ENCODE peak calls at places on chromosomes 16 and 17, in eight cellular contexts. One of them, this sample, is unnamed.
A peak's percentile ranks its signal among the peaks of the same experiment; 100 is the strongest.

GRCh38 chr17:66885417-66885816 is 50.5 kb downstream of the CACNG5 start:
- DNase-seq in neural progenitor cell: no peak
- DNase-seq in ovary: no peak
- DNase-seq in heart right ventricle: no peak
- DNase-seq in esophagus squamous epithelium: no peak
- DNase-seq in left lung: no peak
- DNase-seq in cardiac muscle cell: no peak
- DNase-seq in MM.1S: no peak
- DNase-seq in this sample: no peak

GRCh38 chr16:89761304-89761922 is 40.1 kb downstream of the ZNF276 start:
- DNase-seq in neural progenitor cell: no peak
- DNase-seq in ovary: no peak
- DNase-seq in heart right ventricle: no peak
- DNase-seq in esophagus squamous epithelium: no peak
- DNase-seq in left lung: no peak
- DNase-seq in cardiac muscle cell: no peak
- DNase-seq in MM.1S: peak; percentile 26
- DNase-seq in this sample: no peak

GRCh38 chr16:77462894-77463293 is 28.1 kb upstream of the ADAMTS18 start:
- DNase-seq in neural progenitor cell: no peak
- DNase-seq in ovary: no peak
- DNase-seq in heart right ventricle: no peak
- DNase-seq in esophagus squamous epithelium: no peak
- DNase-seq in left lung: no peak
- DNase-seq in cardiac muscle cell: no peak
- DNase-seq in MM.1S: no peak
- DNase-seq in this sample: no peak

GRCh38 chr17:64741924-64742670 is 80.0 kb upstream of the SMURF2 start:
- DNase-seq in neural progenitor cell: no peak
- DNase-seq in ovary: peak; percentile 34
- DNase-seq in heart right ventricle: peak; percentile 56
- DNase-seq in esophagus squamous epithelium: no peak
- DNase-seq in left lung: no peak
- DNase-seq in cardiac muscle cell: peak; percentile 66
- DNase-seq in MM.1S: no peak
- DNase-seq in this sample: no peak

GRCh38 chr17:491086-492014 is 138.7 kb upstream of the RPH3AL start:
- DNase-seq in neural progenitor cell: peak; percentile 86
- DNase-seq in ovary: peak; percentile 72
- DNase-seq in heart right ventricle: peak; percentile 43
- DNase-seq in esophagus squamous epithelium: no peak
- DNase-seq in left lung: peak; percentile 59
- DNase-seq in cardiac muscle cell: peak; percentile 73
- DNase-seq in MM.1S: no peak
- DNase-seq in this sample: peak; percentile 73

GRCh38 chr16:48720266-48720665 is 110.3 kb upstream of the N4BP1 start:
- DNase-seq in neural progenitor cell: peak; percentile 87
- DNase-seq in ovary: no peak
- DNase-seq in heart right ventricle: peak; percentile 7
- DNase-seq in esophagus squamous epithelium: no peak
- DNase-seq in left lung: no peak
- DNase-seq in cardiac muscle cell: no peak
- DNase-seq in MM.1S: peak; percentile 16
- DNase-seq in this sample: no peak

GRCh38 chr17:14048169-14048568 is 21.1 kb upstream of the COX10 start:
- DNase-seq in neural progenitor cell: peak; percentile 31
- DNase-seq in ovary: no peak
- DNase-seq in heart right ventricle: no peak
- DNase-seq in esophagus squamous epithelium: no peak
- DNase-seq in left lung: no peak
- DNase-seq in cardiac muscle cell: no peak
- DNase-seq in MM.1S: no peak
- DNase-seq in this sample: no peak

GRCh38 chr16:89037261-89038152 is 56.1 kb upstream of the ACSF3 start:
- DNase-seq in neural progenitor cell: peak; percentile 91
- DNase-seq in ovary: no peak
- DNase-seq in heart right ventricle: peak; percentile 26
- DNase-seq in esophagus squamous epithelium: no peak
- DNase-seq in left lung: no peak
- DNase-seq in cardiac muscle cell: peak; percentile 50
- DNase-seq in MM.1S: peak; percentile 16
- DNase-seq in this sample: peak; percentile 41

GRCh38 chr16:74496054-74496453 is 74.8 kb upstream of the CLEC18B start:
- DNase-seq in neural progenitor cell: no peak
- DNase-seq in ovary: no peak
- DNase-seq in heart right ventricle: no peak
- DNase-seq in esophagus squamous epithelium: no peak
- DNase-seq in left lung: no peak
- DNase-seq in cardiac muscle cell: no peak
- DNase-seq in MM.1S: no peak
- DNase-seq in this sample: no peak

GRCh38 chr17:81328925-81329278 is 33.8 kb upstream of the SLC38A10 start:
- DNase-seq in neural progenitor cell: no peak
- DNase-seq in ovary: peak; percentile 52
- DNase-seq in heart right ventricle: no peak
- DNase-seq in esophagus squamous epithelium: no peak
- DNase-seq in left lung: no peak
- DNase-seq in cardiac muscle cell: no peak
- DNase-seq in MM.1S: no peak
- DNase-seq in this sample: no peak

GRCh38 chr17:46908352-46908751 is 14.6 kb upstream of the GOSR2 start:
- DNase-seq in neural progenitor cell: no peak
- DNase-seq in ovary: no peak
- DNase-seq in heart right ventricle: no peak
- DNase-seq in esophagus squamous epithelium: no peak
- DNase-seq in left lung: no peak
- DNase-seq in cardiac muscle cell: no peak
- DNase-seq in MM.1S: no peak
- DNase-seq in this sample: no peak

GRCh38 chr16:3872216-3872895 is 8.2 kb downstream of the CREBBP start:
- DNase-seq in neural progenitor cell: peak; percentile 32
- DNase-seq in ovary: no peak
- DNase-seq in heart right ventricle: no peak
- DNase-seq in esophagus squamous epithelium: no peak
- DNase-seq in left lung: no peak
- DNase-seq in cardiac muscle cell: no peak
- DNase-seq in MM.1S: no peak
- DNase-seq in this sample: no peak

GRCh38 chr17:7438050-7438614 is 1.2 kb upstream of the FGF11 start:
- DNase-seq in neural progenitor cell: peak; percentile 88
- DNase-seq in ovary: peak; percentile 52
- DNase-seq in heart right ventricle: peak; percentile 74
- DNase-seq in esophagus squamous epithelium: no peak
- DNase-seq in left lung: peak; percentile 81
- DNase-seq in cardiac muscle cell: peak; percentile 17
- DNase-seq in MM.1S: no peak
- DNase-seq in this sample: peak; percentile 86

GRCh38 chr17:37698132-37698615 is 46.7 kb downstream of the HNF1B start:
- DNase-seq in neural progenitor cell: no peak
- DNase-seq in ovary: no peak
- DNase-seq in heart right ventricle: no peak
- DNase-seq in esophagus squamous epithelium: no peak
- DNase-seq in left lung: no peak
- DNase-seq in cardiac muscle cell: no peak
- DNase-seq in MM.1S: no peak
- DNase-seq in this sample: no peak

GRCh38 chr17:45896803-45897693 is 2.7 kb downstream of the MAPT start:
- DNase-seq in neural progenitor cell: peak; percentile 59
- DNase-seq in ovary: no peak
- DNase-seq in heart right ventricle: no peak
- DNase-seq in esophagus squamous epithelium: no peak
- DNase-seq in left lung: no peak
- DNase-seq in cardiac muscle cell: no peak
- DNase-seq in MM.1S: no peak
- DNase-seq in this sample: no peak

GRCh38 chr17:72975509-72975908 is 117.0 kb downstream of the SLC39A11 start:
- DNase-seq in neural progenitor cell: no peak
- DNase-seq in ovary: no peak
- DNase-seq in heart right ventricle: no peak
- DNase-seq in esophagus squamous epithelium: no peak
- DNase-seq in left lung: no peak
- DNase-seq in cardiac muscle cell: no peak
- DNase-seq in MM.1S: no peak
- DNase-seq in this sample: no peak

GRCh38 chr16:30180741-30181140 is 2.7 kb upstream of the CORO1A start:
- DNase-seq in neural progenitor cell: no peak
- DNase-seq in ovary: no peak
- DNase-seq in heart right ventricle: no peak
- DNase-seq in esophagus squamous epithelium: no peak
- DNase-seq in left lung: no peak
- DNase-seq in cardiac muscle cell: no peak
- DNase-seq in MM.1S: no peak
- DNase-seq in this sample: no peak

GRCh38 chr16:84378099-84378498 is 9.8 kb downstream of the ATP2C2 start:
- DNase-seq in neural progenitor cell: no peak
- DNase-seq in ovary: no peak
- DNase-seq in heart right ventricle: no peak
- DNase-seq in esophagus squamous epithelium: no peak
- DNase-seq in left lung: no peak
- DNase-seq in cardiac muscle cell: no peak
- DNase-seq in MM.1S: no peak
- DNase-seq in this sample: no peak

GRCh38 chr16:84380405-84380804 is 12.1 kb downstream of the ATP2C2 start:
- DNase-seq in neural progenitor cell: no peak
- DNase-seq in ovary: no peak
- DNase-seq in heart right ventricle: no peak
- DNase-seq in esophagus squamous epithelium: no peak
- DNase-seq in left lung: peak; percentile 41
- DNase-seq in cardiac muscle cell: no peak
- DNase-seq in MM.1S: peak; percentile 50
- DNase-seq in this sample: no peak

GRCh38 chr16:84379008-84379730 is 10.8 kb downstream of the ATP2C2 start:
- DNase-seq in neural progenitor cell: no peak
- DNase-seq in ovary: no peak
- DNase-seq in heart right ventricle: no peak
- DNase-seq in esophagus squamous epithelium: no peak
- DNase-seq in left lung: peak; percentile 54
- DNase-seq in cardiac muscle cell: peak; percentile 43
- DNase-seq in MM.1S: no peak
- DNase-seq in this sample: peak; percentile 71

GRCh38 chr16:84379731-84380369 is 11.5 kb downstream of the ATP2C2 start:
- DNase-seq in neural progenitor cell: no peak
- DNase-seq in ovary: no peak
- DNase-seq in heart right ventricle: no peak
- DNase-seq in esophagus squamous epithelium: no peak
- DNase-seq in left lung: no peak
- DNase-seq in cardiac muscle cell: no peak
- DNase-seq in MM.1S: no peak
- DNase-seq in this sample: no peak

GRCh38 chr16:84378567-84378966 is 10.2 kb downstream of the ATP2C2 start:
- DNase-seq in neural progenitor cell: no peak
- DNase-seq in ovary: no peak
- DNase-seq in heart right ventricle: no peak
- DNase-seq in esophagus squamous epithelium: no peak
- DNase-seq in left lung: peak; percentile 40
- DNase-seq in cardiac muscle cell: no peak
- DNase-seq in MM.1S: no peak
- DNase-seq in this sample: no peak
- H3K27me3 ChIP-seq in neural progenitor cell: no peaks in the 10 kb centered on the region
- H3K27me3 ChIP-seq in ovary: no peaks in the 10 kb centered on the region
- H3K27me3 ChIP-seq in heart right ventricle: no peaks in the 10 kb centered on the region
- H3K27me3 ChIP-seq in esophagus squamous epithelium: no peaks in the 10 kb centered on the region
- H3K27me3 ChIP-seq in left lung: no peaks in the 10 kb centered on the region
- H3K27me3 ChIP-seq in cardiac muscle cell: no peaks in the 10 kb centered on the region
- H3K27me3 ChIP-seq in MM.1S: peaks cover 17% of the 10 kb centered on the region
- H3K27me3 ChIP-seq in this sample: no peaks in the 10 kb centered on the region

DNA sequence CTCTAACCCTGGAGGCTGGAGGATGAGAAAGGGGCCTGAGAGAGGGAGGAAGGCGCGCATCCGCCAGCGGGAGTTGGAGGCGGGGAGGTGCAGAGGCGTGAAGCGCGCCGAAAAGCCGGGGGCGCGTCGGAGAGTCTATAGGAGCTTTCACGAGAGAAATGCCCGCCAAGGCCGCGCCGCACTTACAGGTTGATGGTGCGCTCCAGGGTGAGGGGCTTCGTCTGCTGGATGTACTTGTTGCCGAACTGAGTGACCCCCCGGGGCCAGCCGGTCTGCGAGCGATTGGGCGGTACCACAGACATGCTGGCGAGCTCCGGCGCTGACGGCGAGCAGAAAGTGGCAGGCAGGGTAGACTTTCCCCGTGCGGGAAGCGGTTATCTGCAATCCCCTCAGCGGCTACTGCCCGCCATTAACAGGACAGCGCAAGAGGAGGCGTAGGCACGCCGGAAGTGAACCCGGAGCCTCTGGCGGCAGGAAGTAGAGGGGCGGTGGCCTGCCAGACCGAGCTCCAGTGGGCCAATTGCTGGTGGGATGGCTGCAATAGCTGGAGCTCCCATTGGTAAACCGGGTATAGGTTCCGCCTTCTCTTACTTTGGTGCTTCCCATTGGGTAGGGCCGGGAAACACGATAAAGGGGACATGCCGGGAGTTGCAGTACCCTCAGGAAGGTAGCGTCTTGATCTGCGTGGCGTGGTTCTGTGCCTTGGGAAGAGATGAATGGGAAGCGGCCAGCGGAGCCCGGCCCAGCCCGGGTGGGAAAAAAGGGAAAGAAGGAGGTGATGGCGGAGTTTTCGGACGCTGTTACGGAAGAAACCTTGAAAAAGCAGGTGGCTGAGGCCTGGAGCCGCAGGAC is at the start of the genes NUDT21 and OGFOD1:
- DNase-seq in neural progenitor cell: peak; percentile 97
- DNase-seq in ovary: peak; percentile 93
- DNase-seq in heart right ventricle: peak; percentile 96
- DNase-seq in esophagus squamous epithelium: peak; percentile 77
- DNase-seq in left lung: peak; percentile 96
- DNase-seq in cardiac muscle cell: peak; percentile 99
- DNase-seq in MM.1S: peak; percentile 97
- DNase-seq in this sample: peak; percentile 96
- TF ChIP-seq CTCF in neural progenitor cell: no peak
- TF ChIP-seq CTCF in ovary: no peak
- TF ChIP-seq CTCF in heart right ventricle: no peak
- TF ChIP-seq CTCF in esophagus squamous epithelium: no peak
- TF ChIP-seq CTCF in left lung: no peak
- TF ChIP-seq CTCF in cardiac muscle cell: no peak
- TF ChIP-seq CTCF in MM.1S: no peak
- TF ChIP-seq CTCF in this sample: no peak

DNA sequence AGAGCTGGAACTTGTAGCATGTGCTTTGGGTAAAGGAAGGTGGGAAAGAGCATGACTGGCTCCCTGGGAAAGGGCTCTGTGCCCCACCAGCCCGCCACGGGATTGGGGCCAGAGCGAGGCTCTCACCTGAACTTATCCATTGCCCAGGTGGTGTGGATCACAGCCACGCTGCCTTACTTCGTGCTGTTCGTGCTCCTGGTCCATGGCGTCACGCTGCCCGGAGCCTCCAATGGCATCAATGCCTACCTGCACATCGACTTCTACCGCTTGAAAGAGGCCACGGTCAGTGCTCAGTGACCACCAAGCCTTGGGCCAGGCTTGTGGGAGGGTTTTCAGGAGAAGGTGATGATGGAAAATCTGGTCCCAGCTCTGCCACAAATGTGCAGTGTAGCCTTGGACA is 36.0 kb downstream of the SLC6A2 start:
- DNase-seq in neural progenitor cell: no peak
- DNase-seq in ovary: no peak
- DNase-seq in heart right ventricle: no peak
- DNase-seq in esophagus squamous epithelium: no peak
- DNase-seq in left lung: no peak
- DNase-seq in cardiac muscle cell: no peak
- DNase-seq in MM.1S: no peak
- DNase-seq in this sample: no peak
- H3K27ac ChIP-seq in neural progenitor cell: no peak overlapping the region
- H3K27ac ChIP-seq in ovary: no peak overlapping the region
- H3K27ac ChIP-seq in heart right ventricle: no peak overlapping the region
- H3K27ac ChIP-seq in esophagus squamous epithelium: no peak overlapping the region
- H3K27ac ChIP-seq in left lung: no peak overlapping the region
- H3K27ac ChIP-seq in cardiac muscle cell: no peak overlapping the region
- H3K27ac ChIP-seq in MM.1S: no peak overlapping the region
- H3K27ac ChIP-seq in this sample: no peak overlapping the region

GRCh38 chr16:73036074-73036826 is 11.7 kb downstream of the ZFHX3 start:
- DNase-seq in neural progenitor cell: peak; percentile 96
- DNase-seq in ovary: no peak
- DNase-seq in heart right ventricle: no peak
- DNase-seq in esophagus squamous epithelium: no peak
- DNase-seq in left lung: no peak
- DNase-seq in cardiac muscle cell: no peak
- DNase-seq in MM.1S: no peak
- DNase-seq in this sample: no peak
- H3K27me3 ChIP-seq in neural progenitor cell: peaks cover 87% of the 10 kb centered on the region
- H3K27me3 ChIP-seq in ovary: no peaks in the 10 kb centered on the region
- H3K27me3 ChIP-seq in heart right ventricle: no peaks in the 10 kb centered on the region
- H3K27me3 ChIP-seq in esophagus squamous epithelium: no peaks in the 10 kb centered on the region
- H3K27me3 ChIP-seq in left lung: peaks cover 9% of the 10 kb centered on the region
- H3K27me3 ChIP-seq in cardiac muscle cell: no peaks in the 10 kb centered on the region
- H3K27me3 ChIP-seq in MM.1S: no peaks in the 10 kb centered on the region
- H3K27me3 ChIP-seq in this sample: no peaks in the 10 kb centered on the region